ENCODE peak calls at places on chromosome 15, in nine cellular contexts. One of them, this sample, is unnamed.

GRCh38 chr15:77455696-77456293 is 35.1 kb downstream of the HMG20A start:
- DNase-seq in activated T-helper 9 cell treated with anti-CD3 and anti-CD28 coated beads, Interleukin-2, amount 50 U/mL, for 16 hours: no peak
- DNase-seq in SK-MEL-5: no peak
- DNase-seq in iris pigment epithelial cell: peak; percentile 68
- DNase-seq in adrenal gland: no peak
- DNase-seq in lower leg skin: no peak
- DNase-seq in GM23248: peak; percentile 84
- DNase-seq in H4: no peak
- DNase-seq in CD8-positive, alpha-beta memory T cell: no peak
- DNase-seq in this sample: peak; percentile 89

GRCh38 chr15:36313021-36313420 is 266.4 kb upstream of the CDIN1 start:
- DNase-seq in GM23248: peak; percentile 47
- DNase-seq in SK-MEL-5: no peak
- DNase-seq in CD8-positive, alpha-beta memory T cell: no peak
- DNase-seq in adrenal gland: no peak
- DNase-seq in lower leg skin: no peak
- DNase-seq in activated T-helper 9 cell treated with anti-CD3 and anti-CD28 coated beads, Interleukin-2, amount 50 U/mL, for 16 hours: no peak
- DNase-seq in iris pigment epithelial cell: peak; percentile 42
- DNase-seq in H4: no peak
- DNase-seq in this sample: peak; percentile 45

GRCh38 chr15:90489944-90490343 is 39.8 kb upstream of the CRTC3 start:
- DNase-seq in activated T-helper 9 cell treated with anti-CD3 and anti-CD28 coated beads, Interleukin-2, amount 50 U/mL, for 16 hours: no peak
- DNase-seq in H4: no peak
- DNase-seq in adrenal gland: no peak
- DNase-seq in lower leg skin: no peak
- DNase-seq in CD8-positive, alpha-beta memory T cell: no peak
- DNase-seq in GM23248: no peak
- DNase-seq in iris pigment epithelial cell: no peak
- DNase-seq in SK-MEL-5: no peak
- DNase-seq in this sample: no peak

GRCh38 chr15:25497934-25498333 is 59.1 kb upstream of the UBE3A start:
- DNase-seq in activated T-helper 9 cell treated with anti-CD3 and anti-CD28 coated beads, Interleukin-2, amount 50 U/mL, for 16 hours: no peak
- DNase-seq in CD8-positive, alpha-beta memory T cell: no peak
- DNase-seq in H4: no peak
- DNase-seq in GM23248: no peak
- DNase-seq in iris pigment epithelial cell: no peak
- DNase-seq in lower leg skin: no peak
- DNase-seq in SK-MEL-5: no peak
- DNase-seq in adrenal gland: no peak
- DNase-seq in this sample: no peak

GRCh38 chr15:68795298-68795848 is 25.3 kb downstream of the ANP32A start:
- DNase-seq in H4: no peak
- DNase-seq in adrenal gland: peak; percentile 72
- DNase-seq in iris pigment epithelial cell: peak; percentile 86
- DNase-seq in GM23248: peak; percentile 94
- DNase-seq in SK-MEL-5: no peak
- DNase-seq in lower leg skin: peak; percentile 95
- DNase-seq in CD8-positive, alpha-beta memory T cell: no peak
- DNase-seq in activated T-helper 9 cell treated with anti-CD3 and anti-CD28 coated beads, Interleukin-2, amount 50 U/mL, for 16 hours: peak; percentile 34
- DNase-seq in this sample: peak; percentile 86

GRCh38 chr15:70197945-70198361 is 100.2 kb upstream of the TLE3 start:
- DNase-seq in adrenal gland: no peak
- DNase-seq in GM23248: no peak
- DNase-seq in lower leg skin: no peak
- DNase-seq in activated T-helper 9 cell treated with anti-CD3 and anti-CD28 coated beads, Interleukin-2, amount 50 U/mL, for 16 hours: no peak
- DNase-seq in iris pigment epithelial cell: peak; percentile 11
- DNase-seq in CD8-positive, alpha-beta memory T cell: no peak
- DNase-seq in SK-MEL-5: no peak
- DNase-seq in H4: no peak
- DNase-seq in this sample: no peak

GRCh38 chr15:44788748-44789147 is 52.4 kb downstream of the TRIM69 start:
- DNase-seq in H4: no peak
- DNase-seq in activated T-helper 9 cell treated with anti-CD3 and anti-CD28 coated beads, Interleukin-2, amount 50 U/mL, for 16 hours: peak; percentile 20
- DNase-seq in CD8-positive, alpha-beta memory T cell: peak; percentile 41
- DNase-seq in SK-MEL-5: no peak
- DNase-seq in GM23248: peak; percentile 8
- DNase-seq in lower leg skin: no peak
- DNase-seq in adrenal gland: no peak
- DNase-seq in iris pigment epithelial cell: no peak
- DNase-seq in this sample: peak; percentile 6

GRCh38 chr15:72785452-72786243 is 2.1 kb upstream of the ADPGK start:
- DNase-seq in lower leg skin: no peak
- DNase-seq in SK-MEL-5: no peak
- DNase-seq in iris pigment epithelial cell: peak; percentile 41
- DNase-seq in activated T-helper 9 cell treated with anti-CD3 and anti-CD28 coated beads, Interleukin-2, amount 50 U/mL, for 16 hours: peak; percentile 60
- DNase-seq in GM23248: peak; percentile 81
- DNase-seq in H4: peak; percentile 87
- DNase-seq in CD8-positive, alpha-beta memory T cell: peak; percentile 37
- DNase-seq in adrenal gland: no peak
- DNase-seq in this sample: peak; percentile 35

GRCh38 chr15:52563499-52564060 is 5.2 kb downstream of the ARPP19 start:
- DNase-seq in SK-MEL-5: no peak
- DNase-seq in lower leg skin: no peak
- DNase-seq in CD8-positive, alpha-beta memory T cell: no peak
- DNase-seq in GM23248: no peak
- DNase-seq in iris pigment epithelial cell: no peak
- DNase-seq in H4: no peak
- DNase-seq in activated T-helper 9 cell treated with anti-CD3 and anti-CD28 coated beads, Interleukin-2, amount 50 U/mL, for 16 hours: no peak
- DNase-seq in adrenal gland: no peak
- DNase-seq in this sample: no peak

GRCh38 chr15:32778391-32779176 is 60.8 kb downstream of the GREM1 start:
- DNase-seq in GM23248: no peak
- DNase-seq in lower leg skin: no peak
- DNase-seq in SK-MEL-5: no peak
- DNase-seq in CD8-positive, alpha-beta memory T cell: no peak
- DNase-seq in adrenal gland: no peak
- DNase-seq in iris pigment epithelial cell: no peak
- DNase-seq in H4: no peak
- DNase-seq in activated T-helper 9 cell treated with anti-CD3 and anti-CD28 coated beads, Interleukin-2, amount 50 U/mL, for 16 hours: no peak
- DNase-seq in this sample: peak; percentile 70

GRCh38 chr15:36905908-36906307 is 194.4 kb downstream of the MEIS2 start:
- DNase-seq in SK-MEL-5: no peak
- DNase-seq in H4: no peak
- DNase-seq in CD8-positive, alpha-beta memory T cell: no peak
- DNase-seq in iris pigment epithelial cell: peak; percentile 87
- DNase-seq in adrenal gland: no peak
- DNase-seq in activated T-helper 9 cell treated with anti-CD3 and anti-CD28 coated beads, Interleukin-2, amount 50 U/mL, for 16 hours: no peak
- DNase-seq in lower leg skin: no peak
- DNase-seq in GM23248: peak; percentile 87
- DNase-seq in this sample: peak; percentile 58

GRCh38 chr15:40928351-40928974 is 677 bp upstream of the DLL4 start:
- DNase-seq in adrenal gland: no peak
- DNase-seq in CD8-positive, alpha-beta memory T cell: no peak
- DNase-seq in iris pigment epithelial cell: no peak
- DNase-seq in SK-MEL-5: no peak
- DNase-seq in activated T-helper 9 cell treated with anti-CD3 and anti-CD28 coated beads, Interleukin-2, amount 50 U/mL, for 16 hours: no peak
- DNase-seq in H4: no peak
- DNase-seq in lower leg skin: no peak
- DNase-seq in GM23248: no peak
- DNase-seq in this sample: no peak

GRCh38 chr15:39851505-39852082 is 68.5 kb downstream of the GPR176 start:
- DNase-seq in iris pigment epithelial cell: peak; percentile 49
- DNase-seq in SK-MEL-5: peak; percentile 8
- DNase-seq in lower leg skin: no peak
- DNase-seq in CD8-positive, alpha-beta memory T cell: no peak
- DNase-seq in GM23248: peak; percentile 41
- DNase-seq in activated T-helper 9 cell treated with anti-CD3 and anti-CD28 coated beads, Interleukin-2, amount 50 U/mL, for 16 hours: no peak
- DNase-seq in adrenal gland: no peak
- DNase-seq in H4: no peak
- DNase-seq in this sample: peak; percentile 73

GRCh38 chr15:97998307-97999071 is 38.0 kb downstream of the ARRDC4 start:
- DNase-seq in iris pigment epithelial cell: no peak
- DNase-seq in SK-MEL-5: peak; percentile 14
- DNase-seq in lower leg skin: no peak
- DNase-seq in H4: no peak
- DNase-seq in adrenal gland: no peak
- DNase-seq in activated T-helper 9 cell treated with anti-CD3 and anti-CD28 coated beads, Interleukin-2, amount 50 U/mL, for 16 hours: no peak
- DNase-seq in GM23248: no peak
- DNase-seq in CD8-positive, alpha-beta memory T cell: no peak
- DNase-seq in this sample: peak; percentile 78

GRCh38 chr15:41512512-41513281 is 930 bp downstream of the LTK start:
- DNase-seq in CD8-positive, alpha-beta memory T cell: peak; percentile 31
- DNase-seq in adrenal gland: no peak
- DNase-seq in activated T-helper 9 cell treated with anti-CD3 and anti-CD28 coated beads, Interleukin-2, amount 50 U/mL, for 16 hours: no peak
- DNase-seq in lower leg skin: no peak
- DNase-seq in SK-MEL-5: no peak
- DNase-seq in GM23248: peak; percentile 56
- DNase-seq in H4: no peak
- DNase-seq in iris pigment epithelial cell: no peak
- DNase-seq in this sample: no peak

GRCh38 chr15:31511707-31512310 is 185.2 kb downstream of the KLF13 start:
- DNase-seq in SK-MEL-5: no peak
- DNase-seq in GM23248: no peak
- DNase-seq in activated T-helper 9 cell treated with anti-CD3 and anti-CD28 coated beads, Interleukin-2, amount 50 U/mL, for 16 hours: peak; percentile 33
- DNase-seq in adrenal gland: no peak
- DNase-seq in CD8-positive, alpha-beta memory T cell: no peak
- DNase-seq in lower leg skin: no peak
- DNase-seq in H4: no peak
- DNase-seq in iris pigment epithelial cell: no peak
- DNase-seq in this sample: no peak

GRCh38 chr15:60004846-60005351 is 788 bp downstream of the FOXB1 start:
- DNase-seq in CD8-positive, alpha-beta memory T cell: no peak
- DNase-seq in lower leg skin: no peak
- DNase-seq in iris pigment epithelial cell: no peak
- DNase-seq in H4: no peak
- DNase-seq in activated T-helper 9 cell treated with anti-CD3 and anti-CD28 coated beads, Interleukin-2, amount 50 U/mL, for 16 hours: no peak
- DNase-seq in GM23248: peak; percentile 27
- DNase-seq in adrenal gland: no peak
- DNase-seq in SK-MEL-5: no peak
- DNase-seq in this sample: peak; percentile 12

GRCh38 chr15:68027388-68027787 is 26.7 kb upstream of the PIAS1 start:
- DNase-seq in activated T-helper 9 cell treated with anti-CD3 and anti-CD28 coated beads, Interleukin-2, amount 50 U/mL, for 16 hours: no peak
- DNase-seq in GM23248: no peak
- DNase-seq in lower leg skin: no peak
- DNase-seq in H4: no peak
- DNase-seq in SK-MEL-5: no peak
- DNase-seq in CD8-positive, alpha-beta memory T cell: no peak
- DNase-seq in iris pigment epithelial cell: no peak
- DNase-seq in adrenal gland: no peak
- DNase-seq in this sample: no peak

GRCh38 chr15:24659622-24660021 is 16.0 kb upstream of the NPAP1 start:
- DNase-seq in lower leg skin: no peak
- DNase-seq in adrenal gland: no peak
- DNase-seq in H4: no peak
- DNase-seq in SK-MEL-5: no peak
- DNase-seq in iris pigment epithelial cell: no peak
- DNase-seq in activated T-helper 9 cell treated with anti-CD3 and anti-CD28 coated beads, Interleukin-2, amount 50 U/mL, for 16 hours: no peak
- DNase-seq in CD8-positive, alpha-beta memory T cell: no peak
- DNase-seq in GM23248: no peak
- DNase-seq in this sample: no peak

GRCh38 chr15:92981333-92981732 is 81.2 kb downstream of the CHD2 start:
- DNase-seq in adrenal gland: no peak
- DNase-seq in iris pigment epithelial cell: peak; percentile 67
- DNase-seq in CD8-positive, alpha-beta memory T cell: no peak
- DNase-seq in GM23248: no peak
- DNase-seq in activated T-helper 9 cell treated with anti-CD3 and anti-CD28 coated beads, Interleukin-2, amount 50 U/mL, for 16 hours: no peak
- DNase-seq in SK-MEL-5: no peak
- DNase-seq in lower leg skin: no peak
- DNase-seq in H4: no peak
- DNase-seq in this sample: no peak

GRCh38 chr15:36332301-36332700 is 247.1 kb upstream of the CDIN1 start:
- DNase-seq in activated T-helper 9 cell treated with anti-CD3 and anti-CD28 coated beads, Interleukin-2, amount 50 U/mL, for 16 hours: no peak
- DNase-seq in GM23248: peak; percentile 64
- DNase-seq in CD8-positive, alpha-beta memory T cell: no peak
- DNase-seq in H4: peak; percentile 42
- DNase-seq in iris pigment epithelial cell: peak; percentile 61
- DNase-seq in lower leg skin: no peak
- DNase-seq in adrenal gland: no peak
- DNase-seq in SK-MEL-5: no peak
- DNase-seq in this sample: peak; percentile 89

GRCh38 chr15:97984157-97984556 is 23.7 kb downstream of the ARRDC4 start:
- DNase-seq in SK-MEL-5: no peak
- DNase-seq in lower leg skin: no peak
- DNase-seq in GM23248: peak; percentile 25
- DNase-seq in activated T-helper 9 cell treated with anti-CD3 and anti-CD28 coated beads, Interleukin-2, amount 50 U/mL, for 16 hours: no peak
- DNase-seq in H4: no peak
- DNase-seq in CD8-positive, alpha-beta memory T cell: no peak
- DNase-seq in iris pigment epithelial cell: peak; percentile 10
- DNase-seq in adrenal gland: no peak
- DNase-seq in this sample: peak; percentile 81

GRCh38 chr15:76861815-76862397 is 43.2 kb downstream of the SCAPER start:
- DNase-seq in SK-MEL-5: no peak
- DNase-seq in CD8-positive, alpha-beta memory T cell: no peak
- DNase-seq in iris pigment epithelial cell: no peak
- DNase-seq in lower leg skin: no peak
- DNase-seq in activated T-helper 9 cell treated with anti-CD3 and anti-CD28 coated beads, Interleukin-2, amount 50 U/mL, for 16 hours: no peak
- DNase-seq in GM23248: no peak
- DNase-seq in adrenal gland: no peak
- DNase-seq in H4: no peak
- DNase-seq in this sample: no peak

GRCh38 chr15:90049666-90050604 is 48.8 kb downstream of the ZNF710 start:
- DNase-seq in SK-MEL-5: no peak
- DNase-seq in H4: no peak
- DNase-seq in CD8-positive, alpha-beta memory T cell: no peak
- DNase-seq in adrenal gland: no peak
- DNase-seq in GM23248: no peak
- DNase-seq in iris pigment epithelial cell: no peak
- DNase-seq in activated T-helper 9 cell treated with anti-CD3 and anti-CD28 coated beads, Interleukin-2, amount 50 U/mL, for 16 hours: no peak
- DNase-seq in lower leg skin: no peak
- DNase-seq in this sample: no peak

GRCh38 chr15:80533934-80534333 is 129.8 kb downstream of the ARNT2 start:
- DNase-seq in SK-MEL-5: no peak
- DNase-seq in H4: no peak
- DNase-seq in iris pigment epithelial cell: no peak
- DNase-seq in activated T-helper 9 cell treated with anti-CD3 and anti-CD28 coated beads, Interleukin-2, amount 50 U/mL, for 16 hours: no peak
- DNase-seq in GM23248: no peak
- DNase-seq in CD8-positive, alpha-beta memory T cell: no peak
- DNase-seq in lower leg skin: no peak
- DNase-seq in adrenal gland: no peak
- DNase-seq in this sample: peak; percentile 91

GRCh38 chr15:73924258-73924921 is 1.9 kb upstream of the LOXL1 start:
- DNase-seq in GM23248: peak; percentile 95
- DNase-seq in iris pigment epithelial cell: peak; percentile 91
- DNase-seq in H4: peak; percentile 85
- DNase-seq in activated T-helper 9 cell treated with anti-CD3 and anti-CD28 coated beads, Interleukin-2, amount 50 U/mL, for 16 hours: no peak
- DNase-seq in lower leg skin: no peak
- DNase-seq in CD8-positive, alpha-beta memory T cell: no peak
- DNase-seq in adrenal gland: no peak
- DNase-seq in SK-MEL-5: no peak
- DNase-seq in this sample: peak; percentile 91

GRCh38 chr15:39886418-39886817 is 33.6 kb downstream of the GPR176 start:
- DNase-seq in iris pigment epithelial cell: no peak
- DNase-seq in activated T-helper 9 cell treated with anti-CD3 and anti-CD28 coated beads, Interleukin-2, amount 50 U/mL, for 16 hours: no peak
- DNase-seq in H4: no peak
- DNase-seq in adrenal gland: no peak
- DNase-seq in SK-MEL-5: no peak
- DNase-seq in GM23248: no peak
- DNase-seq in CD8-positive, alpha-beta memory T cell: no peak
- DNase-seq in lower leg skin: no peak
- DNase-seq in this sample: no peak

GRCh38 chr15:81001180-81002003 is 669 bp downstream of the TLNRD1 start:
- DNase-seq in adrenal gland: peak; percentile 66
- DNase-seq in H4: no peak
- DNase-seq in SK-MEL-5: no peak
- DNase-seq in GM23248: peak; percentile 89
- DNase-seq in CD8-positive, alpha-beta memory T cell: peak; percentile 51
- DNase-seq in iris pigment epithelial cell: peak; percentile 54
- DNase-seq in lower leg skin: peak; percentile 55
- DNase-seq in activated T-helper 9 cell treated with anti-CD3 and anti-CD28 coated beads, Interleukin-2, amount 50 U/mL, for 16 hours: peak; percentile 45
- DNase-seq in this sample: peak; percentile 66

GRCh38 chr15:66598095-66598815 is 32.5 kb upstream of the LCTL start:
- DNase-seq in lower leg skin: no peak
- DNase-seq in H4: no peak
- DNase-seq in iris pigment epithelial cell: no peak
- DNase-seq in adrenal gland: no peak
- DNase-seq in activated T-helper 9 cell treated with anti-CD3 and anti-CD28 coated beads, Interleukin-2, amount 50 U/mL, for 16 hours: no peak
- DNase-seq in CD8-positive, alpha-beta memory T cell: no peak
- DNase-seq in SK-MEL-5: no peak
- DNase-seq in GM23248: no peak
- DNase-seq in this sample: no peak

GRCh38 chr15:32941823-32942222 is 224.0 kb downstream of the GREM1 start:
- DNase-seq in CD8-positive, alpha-beta memory T cell: no peak
- DNase-seq in lower leg skin: no peak
- DNase-seq in iris pigment epithelial cell: no peak
- DNase-seq in activated T-helper 9 cell treated with anti-CD3 and anti-CD28 coated beads, Interleukin-2, amount 50 U/mL, for 16 hours: no peak
- DNase-seq in adrenal gland: no peak
- DNase-seq in SK-MEL-5: no peak
- DNase-seq in H4: no peak
- DNase-seq in GM23248: no peak
- DNase-seq in this sample: no peak

GRCh38 chr15:33183334-33183733 is 11.2 kb downstream of the FMN1 start:
- DNase-seq in adrenal gland: no peak
- DNase-seq in activated T-helper 9 cell treated with anti-CD3 and anti-CD28 coated beads, Interleukin-2, amount 50 U/mL, for 16 hours: no peak
- DNase-seq in lower leg skin: no peak
- DNase-seq in GM23248: no peak
- DNase-seq in iris pigment epithelial cell: no peak
- DNase-seq in H4: no peak
- DNase-seq in CD8-positive, alpha-beta memory T cell: no peak
- DNase-seq in SK-MEL-5: no peak
- DNase-seq in this sample: no peak